ENCODE peak calls at places on chromosomes 6 and 20, in seven cellular contexts. P is stimulated activated CD4-positive, alpha-beta T cell treated with anti-CD3 and anti-CD28 coated beads, Interleukin-4, amount 100 ng/mL, for 48 hours; J is IMR-90; B is naive thymus-derived CD8-positive, alpha-beta T cell; H is T-helper 1 cell; M is activated CD8-positive, alpha-beta T cell treated with anti-CD3 and anti-CD28 coated beads, Interleukin-2, amount 10 ng/mL, durations not matched to agents 7 days and 5 days; A is fibroblast of mammary gland. T is an unnamed sample.

GRCh38 chr20:11076434-11076833 is 402.6 kb upstream of the JAG1 start:
- DNase-seq in P (no peak), J (no peak), B (no peak), H (no peak), M (no peak), A (no peak), T (no peak)

GRCh38 chr6:48213076-48213788 is 102.2 kb upstream of the PTCHD4 start:
- DNase-seq in P (no peak), J (no peak), B (no peak), H (no peak), M (no peak), A (no peak), T (no peak)

GRCh38 chr6:47372318-47372717 is 62.6 kb upstream of the TNFRSF21 start:
- DNase-seq in P (no peak), J (no peak), B (no peak), H (no peak), M (no peak), A (no peak), T (no peak)

GRCh38 chr6:128290221-128290620 is 230.2 kb downstream of the PTPRK start:
- DNase-seq in P (no peak), J (no peak), B (no peak), H (no peak), M (no peak), A (no peak), T (no peak)

GRCh38 chr6:4732691-4733315 is 43.4 kb upstream of the CDYL start:
- DNase-seq in P (no peak), J (peak), B (no peak), H (no peak), M (no peak), A (peak), T (peak)

GRCh38 chr20:23240519-23240918 is 110.1 kb upstream of the NXT1 start:
- DNase-seq in P (no peak), J (no peak), B (no peak), H (no peak), M (no peak), A (no peak), T (no peak)

GRCh38 chr6:13988908-13989307 is 64.2 kb downstream of the RNF182 start:
- DNase-seq in P (no peak), J (no peak), B (no peak), H (no peak), M (no peak), A (no peak), T (no peak)

GRCh38 chr20:62149532-62150235 is 6.1 kb downstream of the SS18L1 start:
- DNase-seq in P (no peak), J (peak), B (no peak), H (no peak), M (no peak), A (no peak), T (no peak)

GRCh38 chr20:53786445-53787267 is 193.0 kb upstream of the ZNF217 start:
- DNase-seq in P (no peak), J (no peak), B (no peak), H (no peak), M (no peak), A (no peak), T (no peak)

GRCh38 chr6:53128842-53129241 is 19.8 kb downstream of the GCM1 start:
- DNase-seq in P (no peak), J (no peak), B (no peak), H (no peak), M (no peak), A (no peak), T (no peak)

GRCh38 chr20:10621159-10621558 is 52.6 kb downstream of the JAG1 start:
- DNase-seq in P (no peak), J (no peak), B (no peak), H (no peak), M (no peak), A (no peak), T (no peak)

GRCh38 chr6:24775520-24776058 is 852 bp downstream of the GMNN start:
- DNase-seq in P (peak), J (peak), B (no peak), H (no peak), M (no peak), A (peak), T (no peak)

GRCh38 chr6:108383967-108384366 is 89.1 kb downstream of the AFG1L start:
- DNase-seq in P (no peak), J (no peak), B (no peak), H (no peak), M (no peak), A (no peak), T (no peak)

GRCh38 chr6:12203001-12203400 is 87.2 kb upstream of the EDN1 start:
- DNase-seq in P (no peak), J (peak), B (no peak), H (no peak), M (no peak), A (no peak), T (no peak)

GRCh38 chr6:28488916-28489365 is 26.7 kb downstream of the GPX6 start:
- DNase-seq in P (peak), J (peak), B (no peak), H (no peak), M (peak), A (peak), T (peak)

T was measured in HS-5.